ENCODE peak calls at places on chromosomes 16 and 17, in nine cellular contexts. N, U, P, J, V, F, E, H and R are unnamed samples.
A peak's percentile ranks its signal among the peaks of the same experiment; 100 is the strongest.

GRCh38 chr17:48241131-48241591 is 133.6 kb downstream of the SNX11 start:
- DNase-seq in N (no peak), U (peak; percentile 22), P (no peak), J (no peak), V (peak; percentile 28), F (peak; percentile 41), E (no peak), H (no peak), R (peak; percentile 58)

GRCh38 chr16:4660454-4661007 is 32.8 kb upstream of the NUDT16L1 start:
- DNase-seq in N (no peak), U (peak; percentile 76), P (peak; percentile 57), J (no peak), V (no peak), F (no peak), E (no peak), H (peak; percentile 61), R (no peak)

GRCh38 chr17:66304304-66305174 is 2.1 kb downstream of the PRKCA start:
- DNase-seq in N (no peak), U (peak; percentile 20), P (no peak), J (no peak), V (no peak), F (no peak), E (no peak), H (peak; percentile 82), R (peak; percentile 90)

GRCh38 chr16:87201052-87201451 is 116.1 kb downstream of the C16orf95 start:
- DNase-seq in N (peak; percentile 95), U (no peak), P (no peak), J (no peak), V (no peak), F (peak; percentile 98), E (peak; percentile 55), H (no peak), R (no peak)

GRCh38 chr17:8384801-8385335 is 1.9 kb upstream of the RPL26 start:
- DNase-seq in N (peak; percentile 86), U (no peak), P (no peak), J (no peak), V (no peak), F (no peak), E (peak; percentile 68), H (no peak), R (peak; percentile 95)

GRCh38 chr17:163514-164103 is 17.8 kb downstream of the DOC2B start:
- DNase-seq in N (no peak), U (no peak), P (no peak), J (no peak), V (no peak), F (no peak), E (no peak), H (no peak), R (peak; percentile 78)

GRCh38 chr17:76893623-76894358 is 25.6 kb downstream of the MGAT5B start:
- DNase-seq in N (no peak), U (no peak), P (no peak), J (peak; percentile 65), V (no peak), F (no peak), E (no peak), H (no peak), R (no peak)

GRCh38 chr16:49500211-49500610 is 126.6 kb downstream of the C16orf78 start:
- DNase-seq in N (no peak), U (no peak), P (no peak), J (no peak), V (no peak), F (no peak), E (no peak), H (no peak), R (no peak)

GRCh38 chr17:32007463-32008298 is 498 bp downstream of the LRRC37B start:
- DNase-seq in N (no peak), U (peak; percentile 50), P (peak; percentile 24), J (peak; percentile 36), V (peak; percentile 16), F (no peak), E (peak; percentile 15), H (peak; percentile 44), R (peak; percentile 85)

GRCh38 chr16:55503726-55504553 is 4.9 kb upstream of the LPCAT2 start:
- DNase-seq in N (no peak), U (no peak), P (no peak), J (no peak), V (no peak), F (no peak), E (no peak), H (no peak), R (no peak)

GRCh38 chr17:31404028-31404949 is 12.8 kb downstream of the RAB11FIP4 start:
- DNase-seq in N (no peak), U (no peak), P (no peak), J (no peak), V (no peak), F (no peak), E (no peak), H (no peak), R (peak; percentile 44)